ENCODE peak calls at places on chromosome 1, in five cellular contexts. V is heart right ventricle, Q is body of pancreas, K is pancreas, N is breast epithelium. J is an unnamed sample.

GRCh38 chr1:61524206-61524605 is 200.7 kb downstream of the TM2D1 start:
- DNase-seq in V (no peak), Q (no peak), N (no peak), K (no peak), J (no peak)

GRCh38 chr1:3063379-3064295 is 5.4 kb upstream of the PRDM16 start:
- DNase-seq in V (no peak), N (no peak), K (peak; percentile 53), Q (no peak), J (no peak)

GRCh38 chr1:49597436-49597835 is 426.3 kb downstream of the AGBL4 start:
- DNase-seq in N (no peak), Q (no peak), K (no peak), V (no peak), J (no peak)

GRCh38 chr1:196609114-196609737 is 986 bp upstream of the KCNT2 start:
- DNase-seq in V (no peak), K (peak; percentile 18), N (no peak), Q (peak; percentile 5), J (no peak)

GRCh38 chr1:175774921-175775320 is 31.5 kb upstream of the TNR start:
- DNase-seq in Q (no peak), K (no peak), V (no peak), N (no peak), J (no peak)

GRCh38 chr1:40014812-40015594 is 25.5 kb upstream of the CAP1 start:
- DNase-seq in V (no peak), Q (no peak), K (no peak), N (no peak), J (no peak)

GRCh38 chr1:950881-951280 is 8.2 kb downstream of the NOC2L start:
- DNase-seq in N (no peak), Q (no peak), K (no peak), V (no peak), J (no peak)

GRCh38 chr1:93609536-93609935 is 72.1 kb downstream of the BCAR3 start:
- DNase-seq in Q (no peak), V (no peak), K (no peak), N (no peak), J (no peak)

GRCh38 chr1:150971583-150972416 is 2.8 kb downstream of the CERS2 start:
- DNase-seq in Q (peak; percentile 31), N (no peak), V (no peak), K (no peak), J (no peak)

GRCh38 chr1:43027977-43028376 is 69.3 kb upstream of the SLC2A1 start:
- DNase-seq in Q (no peak), K (no peak), N (no peak), V (no peak), J (no peak)

GRCh38 chr1:206421616-206422355 is 48.5 kb upstream of the IKBKE start:
- DNase-seq in N (no peak), Q (no peak), V (no peak), K (no peak), J (no peak)

GRCh38 chr1:48803474-48803873 is 26.8 kb upstream of the BEND5 start:
- DNase-seq in Q (no peak), V (no peak), K (no peak), N (no peak), J (no peak)

GRCh38 chr1:57674803-57675202 is 250.9 kb upstream of the DAB1 start:
- DNase-seq in Q (no peak), V (no peak), N (no peak), K (no peak), J (no peak)

GRCh38 chr1:179748772-179749171 is 5.7 kb downstream of the FAM163A start:
- DNase-seq in V (no peak), N (no peak), Q (no peak), K (no peak), J (no peak)

GRCh38 chr1:52825868-52826267 is 16.7 kb upstream of the ZYG11A start:
- DNase-seq in V (no peak), Q (no peak), K (no peak), N (no peak), J (no peak)

GRCh38 chr1:180155202-180155682 is 573 bp downstream of the QSOX1 start:
- DNase-seq in N (no peak), Q (peak; percentile 41), V (no peak), K (peak; percentile 76), J (no peak)

GRCh38 chr1:183553769-183554168 is 36.5 kb downstream of the NCF2 start:
- DNase-seq in V (no peak), Q (no peak), N (no peak), K (no peak), J (no peak)

GRCh38 chr1:217134857-217135568 is 411.8 kb upstream of the ESRRG start:
- DNase-seq in Q (peak; percentile 22), V (no peak), N (no peak), K (peak; percentile 58), J (no peak)

DNA sequence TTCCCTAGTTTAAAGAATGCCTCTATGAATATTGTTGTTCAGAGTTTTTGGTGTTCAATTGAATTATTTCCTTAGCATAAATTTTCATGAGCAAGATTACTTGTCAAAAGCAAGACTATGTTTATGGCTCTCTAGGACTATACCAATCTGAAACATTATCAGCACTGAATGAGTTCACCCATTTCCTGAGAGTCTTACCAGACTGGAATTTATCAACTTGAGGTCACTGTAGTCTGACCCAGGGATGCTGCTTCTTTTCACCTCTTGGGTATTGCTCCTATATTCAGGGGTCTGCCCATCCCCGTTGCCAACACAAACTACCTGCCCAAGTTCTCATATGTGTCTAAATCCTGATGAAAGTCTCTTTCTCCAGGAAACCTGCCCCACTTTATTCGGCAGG is 42.6 kb downstream of the OPTC start:
- DNase-seq in Q (no peak), K (no peak), V (no peak), N (no peak), J (no peak)
- H3K27ac ChIP-seq in Q (peak overlapping the region; percentile 8), K (peak overlapping the region; percentile 9), V (no peak overlapping the region), N (no peak overlapping the region), J (no peak overlapping the region)

DNA sequence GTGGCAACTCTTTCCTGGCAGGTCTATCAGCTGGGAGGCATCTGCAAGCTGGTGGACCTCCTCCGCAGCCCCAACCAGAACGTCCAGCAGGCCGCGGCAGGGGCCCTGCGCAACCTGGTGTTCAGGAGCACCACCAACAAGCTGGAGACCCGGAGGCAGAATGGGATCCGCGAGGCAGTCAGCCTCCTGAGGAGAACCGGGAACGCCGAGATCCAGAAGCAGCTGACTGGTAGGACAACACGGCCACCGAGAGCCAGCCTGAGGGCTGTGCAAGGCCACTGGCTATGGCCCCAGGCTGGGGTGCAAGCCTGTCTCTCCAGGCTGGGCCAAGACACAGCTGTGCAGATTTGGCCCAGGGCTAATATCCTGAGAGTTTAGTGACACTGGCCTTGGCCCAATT is 34.2 kb downstream of the PKP1 start:
- DNase-seq in N (no peak), Q (no peak), V (no peak), K (no peak), J (no peak)
- H3K27ac ChIP-seq in N (no peak overlapping the region), Q (no peak overlapping the region), V (no peak overlapping the region), K (no peak overlapping the region), J (no peak overlapping the region)

GRCh38 chr1:20212685-20213331 is 26.5 kb upstream of the PLA2G2C start:
- DNase-seq in Q (peak; percentile 71), K (peak; percentile 87), N (peak; percentile 82), V (peak; percentile 50), J (peak; percentile 31)
- H3K27ac ChIP-seq in Q (no peak overlapping the region), K (no peak overlapping the region), N (peak overlapping the region; percentile 89), V (no peak overlapping the region), J (no peak overlapping the region)

GRCh38 chr1:55428236-55428635 is 213.1 kb upstream of the USP24 start:
- DNase-seq in Q (no peak), N (no peak), K (no peak), V (no peak), J (no peak)
- H3K27ac ChIP-seq in Q (no peak overlapping the region), N (no peak overlapping the region), K (no peak overlapping the region), V (no peak overlapping the region), J (no peak overlapping the region)

GRCh38 chr1:24486296-24487065 is 16.2 kb upstream of the RCAN3 start:
- DNase-seq in K (no peak), N (no peak), Q (no peak), V (no peak), J (no peak)
- H3K27ac ChIP-seq in K (no peak overlapping the region), N (no peak overlapping the region), Q (no peak overlapping the region), V (no peak overlapping the region), J (no peak overlapping the region)

DNA sequence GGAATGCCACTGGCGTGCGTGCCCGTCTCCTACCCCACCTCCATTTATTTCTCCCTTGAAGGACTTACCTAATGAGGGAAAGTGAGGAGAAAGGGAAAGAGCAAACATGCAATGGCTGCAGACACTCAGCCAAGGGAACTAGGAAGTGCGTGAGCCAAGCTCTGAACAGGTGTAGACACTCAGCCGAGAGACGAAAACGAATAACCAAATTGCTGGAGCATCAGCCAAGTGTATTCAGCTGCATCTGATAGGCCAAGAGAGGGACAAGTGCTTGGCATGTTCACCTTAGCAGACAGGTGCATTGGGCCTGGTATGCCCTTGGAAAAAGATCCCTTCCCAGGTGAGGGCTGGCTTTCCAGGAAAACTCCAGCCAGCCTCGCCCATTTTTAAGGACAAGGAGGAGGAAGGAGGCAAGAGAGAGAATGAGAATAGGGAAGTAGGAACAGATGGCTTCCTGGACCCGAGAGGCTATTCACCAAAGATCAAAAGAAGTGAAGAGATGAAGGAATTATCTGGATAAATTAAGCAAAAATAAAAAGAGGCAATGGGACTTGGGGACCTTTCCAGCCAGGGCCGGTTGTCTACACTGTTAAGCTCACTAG is 184.7 kb downstream of the TOMM20 start:
- DNase-seq in N (no peak), Q (no peak), V (no peak), K (no peak), J (no peak)
- H3K27ac ChIP-seq in N (no peak overlapping the region), Q (no peak overlapping the region), V (no peak overlapping the region), K (no peak overlapping the region), J (no peak overlapping the region)

GRCh38 chr1:10378071-10378841 is 20.6 kb upstream of the PGD start:
- DNase-seq in Q (peak; percentile 43), N (peak; percentile 62), K (no peak), V (no peak), J (peak; percentile 57)
- H3K27ac ChIP-seq in Q (no peak overlapping the region), N (peak overlapping the region; percentile 75), K (no peak overlapping the region), V (peak overlapping the region; percentile 67), J (peak overlapping the region; percentile 62)

GRCh38 chr1:246724725-246725095 is 501 bp downstream of the SCCPDH start:
- DNase-seq in V (no peak), N (no peak), Q (peak; percentile 2), K (no peak), J (no peak)
- H3K27ac ChIP-seq in V (peak overlapping the region; percentile 95), N (peak overlapping the region; percentile 85), Q (peak overlapping the region; percentile 68), K (peak overlapping the region; percentile 76), J (peak overlapping the region; percentile 77)

DNA sequence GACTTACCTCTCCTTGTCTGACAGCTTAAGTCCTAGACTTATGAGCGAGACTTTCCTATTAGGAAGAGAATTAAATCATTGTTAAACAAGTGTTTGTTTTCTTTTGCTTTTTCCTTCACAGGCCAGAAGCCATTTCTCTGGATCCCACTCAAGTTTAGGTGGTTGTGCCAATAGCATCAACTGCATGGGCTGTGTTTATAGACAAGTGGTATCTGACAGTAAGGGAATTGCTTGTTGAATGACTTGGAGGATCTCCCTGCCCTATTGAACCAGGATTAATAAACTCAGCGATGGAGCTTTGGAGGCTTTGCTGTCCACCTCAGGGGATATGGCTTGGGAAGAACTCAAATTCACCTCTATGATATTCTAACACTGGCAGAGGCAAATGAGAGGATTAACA is 43.7 kb downstream of the UTP25 start:
- DNase-seq in Q (no peak), K (no peak), N (no peak), V (no peak), J (no peak)
- H3K27ac ChIP-seq in Q (no peak overlapping the region), K (no peak overlapping the region), N (no peak overlapping the region), V (no peak overlapping the region), J (peak overlapping the region; percentile 85)

J was measured in substantia nigra.